ENCODE peak calls at places on chromosomes 4 and X, in eight cellular contexts. One of them, this sample, is unnamed.

GRCh38 chrX:108090474-108091265 is 672 bp downstream of the PSMD10 start:
- DNase-seq in dorsolateral prefrontal cortex: no peak
- DNase-seq in Jurkat, Clone E6-1: no peak
- DNase-seq in BE2C: no peak
- DNase-seq in bronchial epithelial cell: peak; percentile 34
- DNase-seq in body of pancreas: no peak
- DNase-seq in endodermal cell: no peak
- DNase-seq in tibial artery: no peak
- DNase-seq in this sample: no peak

GRCh38 chr4:85939595-85939994 is 420.3 kb downstream of the MAPK10 start:
- DNase-seq in dorsolateral prefrontal cortex: no peak
- DNase-seq in Jurkat, Clone E6-1: no peak
- DNase-seq in BE2C: no peak
- DNase-seq in bronchial epithelial cell: no peak
- DNase-seq in body of pancreas: no peak
- DNase-seq in endodermal cell: no peak
- DNase-seq in tibial artery: no peak
- DNase-seq in this sample: no peak

GRCh38 chrX:150429577-150429976 is 66.5 kb downstream of the MAMLD1 start:
- DNase-seq in dorsolateral prefrontal cortex: no peak
- DNase-seq in Jurkat, Clone E6-1: peak; percentile 16
- DNase-seq in BE2C: no peak
- DNase-seq in bronchial epithelial cell: peak; percentile 87
- DNase-seq in body of pancreas: no peak
- DNase-seq in endodermal cell: no peak
- DNase-seq in tibial artery: no peak
- DNase-seq in this sample: no peak

GRCh38 chr4:102599455-102599854 is 98.3 kb downstream of the NFKB1 start:
- DNase-seq in dorsolateral prefrontal cortex: no peak
- DNase-seq in Jurkat, Clone E6-1: no peak
- DNase-seq in BE2C: no peak
- DNase-seq in bronchial epithelial cell: peak; percentile 83
- DNase-seq in body of pancreas: no peak
- DNase-seq in endodermal cell: no peak
- DNase-seq in tibial artery: no peak
- DNase-seq in this sample: no peak

GRCh38 chr4:40254961-40255721 is 58.3 kb downstream of the RHOH start:
- DNase-seq in dorsolateral prefrontal cortex: no peak
- DNase-seq in Jurkat, Clone E6-1: no peak
- DNase-seq in BE2C: no peak
- DNase-seq in bronchial epithelial cell: peak; percentile 87
- DNase-seq in body of pancreas: no peak
- DNase-seq in endodermal cell: no peak
- DNase-seq in tibial artery: no peak
- DNase-seq in this sample: no peak

GRCh38 chrX:68503830-68504229 is 5.0 kb downstream of the YIPF6 start:
- DNase-seq in dorsolateral prefrontal cortex: no peak
- DNase-seq in Jurkat, Clone E6-1: no peak
- DNase-seq in BE2C: no peak
- DNase-seq in bronchial epithelial cell: peak; percentile 48
- DNase-seq in body of pancreas: no peak
- DNase-seq in endodermal cell: no peak
- DNase-seq in tibial artery: no peak
- DNase-seq in this sample: no peak

GRCh38 chrX:37347420-37347819 is 1.7 kb upstream of the PRRG1 start:
- DNase-seq in dorsolateral prefrontal cortex: no peak
- DNase-seq in Jurkat, Clone E6-1: no peak
- DNase-seq in BE2C: no peak
- DNase-seq in bronchial epithelial cell: peak; percentile 29
- DNase-seq in body of pancreas: no peak
- DNase-seq in endodermal cell: no peak
- DNase-seq in tibial artery: peak; percentile 18
- DNase-seq in this sample: peak; percentile 35

GRCh38 chr4:120753854-120754253 is 168.7 kb downstream of the PRDM5 start:
- DNase-seq in dorsolateral prefrontal cortex: no peak
- DNase-seq in Jurkat, Clone E6-1: no peak
- DNase-seq in BE2C: peak; percentile 20
- DNase-seq in bronchial epithelial cell: no peak
- DNase-seq in body of pancreas: no peak
- DNase-seq in endodermal cell: no peak
- DNase-seq in tibial artery: no peak
- DNase-seq in this sample: no peak

GRCh38 chr4:101865501-101866062 is 75.1 kb downstream of the BANK1 start:
- DNase-seq in dorsolateral prefrontal cortex: no peak
- DNase-seq in Jurkat, Clone E6-1: no peak
- DNase-seq in BE2C: no peak
- DNase-seq in bronchial epithelial cell: peak; percentile 82
- DNase-seq in body of pancreas: no peak
- DNase-seq in endodermal cell: no peak
- DNase-seq in tibial artery: no peak
- DNase-seq in this sample: peak; percentile 71

GRCh38 chr4:185809517-185810071 is 2.4 kb downstream of the SORBS2 start:
- DNase-seq in dorsolateral prefrontal cortex: no peak
- DNase-seq in Jurkat, Clone E6-1: no peak
- DNase-seq in BE2C: no peak
- DNase-seq in bronchial epithelial cell: no peak
- DNase-seq in body of pancreas: no peak
- DNase-seq in endodermal cell: no peak
- DNase-seq in tibial artery: no peak
- DNase-seq in this sample: no peak

GRCh38 chr4:187309456-187309855 is 585.8 kb upstream of the FAT1 start:
- DNase-seq in dorsolateral prefrontal cortex: no peak
- DNase-seq in Jurkat, Clone E6-1: no peak
- DNase-seq in BE2C: no peak
- DNase-seq in bronchial epithelial cell: peak; percentile 79
- DNase-seq in body of pancreas: no peak
- DNase-seq in endodermal cell: no peak
- DNase-seq in tibial artery: no peak
- DNase-seq in this sample: no peak

GRCh38 chr4:126513596-126513995 is 1119.2 kb upstream of the INTU start:
- DNase-seq in dorsolateral prefrontal cortex: no peak
- DNase-seq in Jurkat, Clone E6-1: no peak
- DNase-seq in BE2C: no peak
- DNase-seq in bronchial epithelial cell: no peak
- DNase-seq in body of pancreas: no peak
- DNase-seq in endodermal cell: no peak
- DNase-seq in tibial artery: no peak
- DNase-seq in this sample: no peak

GRCh38 chr4:34615315-34615714 is 1629.0 kb downstream of the ARAP2 start:
- DNase-seq in dorsolateral prefrontal cortex: no peak
- DNase-seq in Jurkat, Clone E6-1: no peak
- DNase-seq in BE2C: no peak
- DNase-seq in bronchial epithelial cell: no peak
- DNase-seq in body of pancreas: no peak
- DNase-seq in endodermal cell: peak; percentile 33
- DNase-seq in tibial artery: no peak
- DNase-seq in this sample: no peak

GRCh38 chr4:184267206-184267608 is 49.5 kb upstream of the ENPP6 start:
- DNase-seq in dorsolateral prefrontal cortex: no peak
- DNase-seq in Jurkat, Clone E6-1: no peak
- DNase-seq in BE2C: no peak
- DNase-seq in bronchial epithelial cell: no peak
- DNase-seq in body of pancreas: no peak
- DNase-seq in endodermal cell: no peak
- DNase-seq in tibial artery: no peak
- DNase-seq in this sample: no peak

GRCh38 chrX:119984652-119985051 is 41.1 kb upstream of the NKAP start:
- DNase-seq in dorsolateral prefrontal cortex: no peak
- DNase-seq in Jurkat, Clone E6-1: no peak
- DNase-seq in BE2C: no peak
- DNase-seq in bronchial epithelial cell: no peak
- DNase-seq in body of pancreas: peak; percentile 17
- DNase-seq in endodermal cell: no peak
- DNase-seq in tibial artery: no peak
- DNase-seq in this sample: peak; percentile 52

GRCh38 chrX:119983494-119983893 is 39.9 kb upstream of the NKAP start:
- DNase-seq in dorsolateral prefrontal cortex: no peak
- DNase-seq in Jurkat, Clone E6-1: no peak
- DNase-seq in BE2C: no peak
- DNase-seq in bronchial epithelial cell: no peak
- DNase-seq in body of pancreas: no peak
- DNase-seq in endodermal cell: no peak
- DNase-seq in tibial artery: no peak
- DNase-seq in this sample: no peak

GRCh38 chrX:119982145-119982544 is 38.6 kb upstream of the NKAP start:
- DNase-seq in dorsolateral prefrontal cortex: no peak
- DNase-seq in Jurkat, Clone E6-1: no peak
- DNase-seq in BE2C: no peak
- DNase-seq in bronchial epithelial cell: no peak
- DNase-seq in body of pancreas: peak; percentile 35
- DNase-seq in endodermal cell: no peak
- DNase-seq in tibial artery: no peak
- DNase-seq in this sample: no peak

GRCh38 chrX:119986203-119986602 is 42.7 kb upstream of the NKAP start:
- DNase-seq in dorsolateral prefrontal cortex: no peak
- DNase-seq in Jurkat, Clone E6-1: no peak
- DNase-seq in BE2C: no peak
- DNase-seq in bronchial epithelial cell: no peak
- DNase-seq in body of pancreas: no peak
- DNase-seq in endodermal cell: no peak
- DNase-seq in tibial artery: no peak
- DNase-seq in this sample: no peak

GRCh38 chrX:119981286-119982070 is 37.9 kb upstream of the NKAP start:
- DNase-seq in dorsolateral prefrontal cortex: no peak
- DNase-seq in Jurkat, Clone E6-1: peak; percentile 8
- DNase-seq in BE2C: peak; percentile 21
- DNase-seq in bronchial epithelial cell: peak; percentile 31
- DNase-seq in body of pancreas: peak; percentile 50
- DNase-seq in endodermal cell: peak; percentile 80
- DNase-seq in tibial artery: no peak
- DNase-seq in this sample: peak; percentile 34
- H3K4me3 ChIP-seq in dorsolateral prefrontal cortex: no peak overlapping the region
- H3K4me3 ChIP-seq in Jurkat, Clone E6-1: no peak overlapping the region
- H3K4me3 ChIP-seq in BE2C: no peak overlapping the region
- H3K4me3 ChIP-seq in bronchial epithelial cell: no peak overlapping the region
- H3K4me3 ChIP-seq in body of pancreas: no peak overlapping the region
- H3K4me3 ChIP-seq in endodermal cell: no peak overlapping the region
- H3K4me3 ChIP-seq in tibial artery: no peak overlapping the region
- H3K4me3 ChIP-seq in this sample: no peak overlapping the region

GRCh38 chr4:123073650-123074049 is 151.3 kb upstream of the NUDT6 start:
- DNase-seq in dorsolateral prefrontal cortex: no peak
- DNase-seq in Jurkat, Clone E6-1: no peak
- DNase-seq in BE2C: no peak
- DNase-seq in bronchial epithelial cell: peak; percentile 7
- DNase-seq in body of pancreas: no peak
- DNase-seq in endodermal cell: no peak
- DNase-seq in tibial artery: no peak
- DNase-seq in this sample: no peak
- H3K4me3 ChIP-seq in dorsolateral prefrontal cortex: no peak overlapping the region
- H3K4me3 ChIP-seq in Jurkat, Clone E6-1: no peak overlapping the region
- H3K4me3 ChIP-seq in BE2C: no peak overlapping the region
- H3K4me3 ChIP-seq in bronchial epithelial cell: no peak overlapping the region
- H3K4me3 ChIP-seq in body of pancreas: no peak overlapping the region
- H3K4me3 ChIP-seq in endodermal cell: no peak overlapping the region
- H3K4me3 ChIP-seq in tibial artery: no peak overlapping the region
- H3K4me3 ChIP-seq in this sample: no peak overlapping the region

GRCh38 chr4:165332502-165332901 is 5.0 kb downstream of the MSMO1 start:
- DNase-seq in dorsolateral prefrontal cortex: no peak
- DNase-seq in Jurkat, Clone E6-1: no peak
- DNase-seq in BE2C: no peak
- DNase-seq in bronchial epithelial cell: no peak
- DNase-seq in body of pancreas: no peak
- DNase-seq in endodermal cell: no peak
- DNase-seq in tibial artery: no peak
- DNase-seq in this sample: no peak
- H3K4me3 ChIP-seq in dorsolateral prefrontal cortex: peak overlapping the region; percentile 96
- H3K4me3 ChIP-seq in Jurkat, Clone E6-1: no peak overlapping the region
- H3K4me3 ChIP-seq in BE2C: no peak overlapping the region
- H3K4me3 ChIP-seq in bronchial epithelial cell: no peak overlapping the region
- H3K4me3 ChIP-seq in body of pancreas: no peak overlapping the region
- H3K4me3 ChIP-seq in endodermal cell: peak overlapping the region; percentile 95
- H3K4me3 ChIP-seq in tibial artery: no peak overlapping the region
- H3K4me3 ChIP-seq in this sample: no peak overlapping the region

GRCh38 chr4:122900314-122900713 is 22.1 kb downstream of the NUDT6 start:
- DNase-seq in dorsolateral prefrontal cortex: no peak
- DNase-seq in Jurkat, Clone E6-1: no peak
- DNase-seq in BE2C: no peak
- DNase-seq in bronchial epithelial cell: no peak
- DNase-seq in body of pancreas: no peak
- DNase-seq in endodermal cell: no peak
- DNase-seq in tibial artery: no peak
- DNase-seq in this sample: no peak

GRCh38 chr4:122901621-122902020 is 20.8 kb downstream of the NUDT6 start:
- DNase-seq in dorsolateral prefrontal cortex: no peak
- DNase-seq in Jurkat, Clone E6-1: no peak
- DNase-seq in BE2C: no peak
- DNase-seq in bronchial epithelial cell: no peak
- DNase-seq in body of pancreas: no peak
- DNase-seq in endodermal cell: no peak
- DNase-seq in tibial artery: no peak
- DNase-seq in this sample: no peak

GRCh38 chr4:122896270-122896669 is 26.1 kb downstream of the NUDT6 start:
- DNase-seq in dorsolateral prefrontal cortex: no peak
- DNase-seq in Jurkat, Clone E6-1: no peak
- DNase-seq in BE2C: no peak
- DNase-seq in bronchial epithelial cell: no peak
- DNase-seq in body of pancreas: no peak
- DNase-seq in endodermal cell: no peak
- DNase-seq in tibial artery: no peak
- DNase-seq in this sample: no peak

GRCh38 chr4:122899682-122900081 is 22.7 kb downstream of the NUDT6 start:
- DNase-seq in dorsolateral prefrontal cortex: no peak
- DNase-seq in Jurkat, Clone E6-1: no peak
- DNase-seq in BE2C: no peak
- DNase-seq in bronchial epithelial cell: no peak
- DNase-seq in body of pancreas: no peak
- DNase-seq in endodermal cell: peak; percentile 61
- DNase-seq in tibial artery: no peak
- DNase-seq in this sample: no peak

GRCh38 chr4:122898370-122899150 is 23.8 kb downstream of the NUDT6 start:
- DNase-seq in dorsolateral prefrontal cortex: no peak
- DNase-seq in Jurkat, Clone E6-1: no peak
- DNase-seq in BE2C: no peak
- DNase-seq in bronchial epithelial cell: peak; percentile 92
- DNase-seq in body of pancreas: no peak
- DNase-seq in endodermal cell: no peak
- DNase-seq in tibial artery: peak; percentile 58
- DNase-seq in this sample: no peak
- H3K4me3 ChIP-seq in dorsolateral prefrontal cortex: no peak overlapping the region
- H3K4me3 ChIP-seq in Jurkat, Clone E6-1: no peak overlapping the region
- H3K4me3 ChIP-seq in BE2C: no peak overlapping the region
- H3K4me3 ChIP-seq in bronchial epithelial cell: no peak overlapping the region
- H3K4me3 ChIP-seq in body of pancreas: no peak overlapping the region
- H3K4me3 ChIP-seq in endodermal cell: no peak overlapping the region
- H3K4me3 ChIP-seq in tibial artery: no peak overlapping the region
- H3K4me3 ChIP-seq in this sample: no peak overlapping the region

This sample was measured in Caco-2.